ENCODE peak calls at places on chromosomes 3 and 15, in six cellular contexts. O is head of caudate nucleus, D is SW480, C is smooth muscle cell of the brain vasculature, A is SHP77, Z is AG08395. Y is an unnamed sample.

GRCh38 chr15:89018235-89018634 is 70.0 kb upstream of the ABHD2 start:
- DNase-seq in O (peak; percentile 22), D (no peak), C (no peak), A (no peak), Z (peak; percentile 72), Y (no peak)

GRCh38 chr15:33852570-33852969 is 115.7 kb upstream of the CHRM5 start:
- DNase-seq in O (no peak), D (peak; percentile 15), C (no peak), A (no peak), Z (peak; percentile 59), Y (no peak)

GRCh38 chr15:76994971-76995945 is at the start of gene PSTPIP1:
- DNase-seq in O (peak; percentile 63), D (no peak), C (no peak), A (peak; percentile 57), Z (peak; percentile 55), Y (peak; percentile 23)

GRCh38 chr15:52005748-52006701 is 13.0 kb upstream of the MAPK6 start:
- DNase-seq in O (no peak), D (no peak), C (no peak), A (no peak), Z (peak; percentile 18), Y (no peak)

GRCh38 chr3:48405971-48406370 is 23.9 kb downstream of the PLXNB1 start:
- DNase-seq in O (no peak), D (no peak), C (no peak), A (no peak), Z (no peak), Y (no peak)

GRCh38 chr15:87154771-87155170 is 1075.1 kb downstream of the AGBL1 start:
- DNase-seq in O (no peak), D (no peak), C (no peak), A (no peak), Z (no peak), Y (no peak)

GRCh38 chr3:106945435-106945834 is 431.8 kb upstream of the CCDC54 start:
- DNase-seq in O (no peak), D (no peak), C (no peak), A (no peak), Z (peak; percentile 43), Y (no peak)

GRCh38 chr15:77502379-77503095 is 81.8 kb downstream of the HMG20A start:
- DNase-seq in O (no peak), D (no peak), C (no peak), A (no peak), Z (no peak), Y (no peak)

GRCh38 chr3:107855710-107856109 is 235.1 kb downstream of the CD47 start:
- DNase-seq in O (no peak), D (peak; percentile 54), C (no peak), A (peak; percentile 17), Z (no peak), Y (no peak)

GRCh38 chr15:91515188-91515754 is 338.2 kb upstream of the SLCO3A1 start:
- DNase-seq in O (no peak), D (no peak), C (no peak), A (no peak), Z (peak; percentile 91), Y (no peak)

GRCh38 chr3:40680685-40681657 is 156.2 kb downstream of the ZNF621 start:
- DNase-seq in O (no peak), D (no peak), C (no peak), A (no peak), Z (no peak), Y (no peak)

GRCh38 chr3:195204360-195205166 is 66.4 kb downstream of the XXYLT1 start:
- DNase-seq in O (no peak), D (no peak), C (no peak), A (no peak), Z (peak; percentile 63), Y (no peak)

GRCh38 chr15:90024406-90024805 is 23.3 kb downstream of the ZNF710 start:
- DNase-seq in O (no peak), D (no peak), C (no peak), A (no peak), Z (no peak), Y (no peak)

GRCh38 chr3:177813322-177813721 is 616.0 kb upstream of the TBL1XR1 start:
- DNase-seq in O (no peak), D (no peak), C (peak; percentile 81), A (peak; percentile 69), Z (no peak), Y (no peak)

GRCh38 chr3:125589743-125590142 is 5.6 kb downstream of the OSBPL11 start:
- DNase-seq in O (no peak), D (no peak), C (no peak), A (no peak), Z (no peak), Y (no peak)